ENCODE peak calls at places on chromosomes 12 and 14, in eight cellular contexts. One of them, this sample, is unnamed.

GRCh38 chr14:88695873-88696272 is 96.9 kb downstream of the EML5 start:
- DNase-seq in HFFc6: peak
- DNase-seq in activated T-helper 1 cell treated with anti-CD3 and anti-CD28 coated beads, Interleukin-2, amount 50 U/mL, for 16 hours: no peak
- DNase-seq in HuH-7.5: no peak
- DNase-seq in NCI-H1105: no peak
- DNase-seq in endodermal cell: no peak
- DNase-seq in nephron progenitor cell: no peak
- DNase-seq in HS-27A: no peak
- DNase-seq in this sample: no peak

GRCh38 chr14:94545131-94545841 is 16.0 kb upstream of the SERPINA4 start:
- DNase-seq in activated T-helper 1 cell treated with anti-CD3 and anti-CD28 coated beads, Interleukin-2, amount 50 U/mL, for 16 hours: no peak
- DNase-seq in HS-27A: no peak
- DNase-seq in HFFc6: no peak
- DNase-seq in NCI-H1105: no peak
- DNase-seq in nephron progenitor cell: no peak
- DNase-seq in HuH-7.5: no peak
- DNase-seq in endodermal cell: peak
- DNase-seq in this sample: no peak

GRCh38 chr14:69924181-69924580 is 45.0 kb downstream of the SMOC1 start:
- DNase-seq in HFFc6: no peak
- DNase-seq in NCI-H1105: no peak
- DNase-seq in HuH-7.5: no peak
- DNase-seq in activated T-helper 1 cell treated with anti-CD3 and anti-CD28 coated beads, Interleukin-2, amount 50 U/mL, for 16 hours: no peak
- DNase-seq in nephron progenitor cell: no peak
- DNase-seq in HS-27A: no peak
- DNase-seq in endodermal cell: no peak
- DNase-seq in this sample: no peak

GRCh38 chr14:74638066-74638465 is 26.0 kb upstream of the LTBP2 start:
- DNase-seq in NCI-H1105: no peak
- DNase-seq in HS-27A: no peak
- DNase-seq in activated T-helper 1 cell treated with anti-CD3 and anti-CD28 coated beads, Interleukin-2, amount 50 U/mL, for 16 hours: no peak
- DNase-seq in HFFc6: no peak
- DNase-seq in nephron progenitor cell: no peak
- DNase-seq in HuH-7.5: no peak
- DNase-seq in endodermal cell: peak
- DNase-seq in this sample: no peak

GRCh38 chr12:76888775-76889174 is 10.0 kb upstream of the CSRP2 start:
- DNase-seq in endodermal cell: peak
- DNase-seq in HFFc6: no peak
- DNase-seq in activated T-helper 1 cell treated with anti-CD3 and anti-CD28 coated beads, Interleukin-2, amount 50 U/mL, for 16 hours: no peak
- DNase-seq in NCI-H1105: no peak
- DNase-seq in HS-27A: no peak
- DNase-seq in HuH-7.5: no peak
- DNase-seq in nephron progenitor cell: no peak
- DNase-seq in this sample: no peak

GRCh38 chr12:15227004-15227679 is 5.9 kb upstream of the RERG start:
- DNase-seq in HS-27A: no peak
- DNase-seq in nephron progenitor cell: peak
- DNase-seq in HFFc6: peak
- DNase-seq in NCI-H1105: no peak
- DNase-seq in HuH-7.5: no peak
- DNase-seq in endodermal cell: peak
- DNase-seq in activated T-helper 1 cell treated with anti-CD3 and anti-CD28 coated beads, Interleukin-2, amount 50 U/mL, for 16 hours: no peak
- DNase-seq in this sample: no peak

GRCh38 chr14:89123851-89124250 is 293.2 kb downstream of the FOXN3 start:
- DNase-seq in endodermal cell: no peak
- DNase-seq in HS-27A: no peak
- DNase-seq in nephron progenitor cell: no peak
- DNase-seq in HuH-7.5: no peak
- DNase-seq in NCI-H1105: no peak
- DNase-seq in HFFc6: no peak
- DNase-seq in activated T-helper 1 cell treated with anti-CD3 and anti-CD28 coated beads, Interleukin-2, amount 50 U/mL, for 16 hours: no peak
- DNase-seq in this sample: no peak

GRCh38 chr14:93959239-93960107 is 16.9 kb downstream of the ASB2 start:
- DNase-seq in HuH-7.5: peak
- DNase-seq in HFFc6: peak
- DNase-seq in activated T-helper 1 cell treated with anti-CD3 and anti-CD28 coated beads, Interleukin-2, amount 50 U/mL, for 16 hours: peak
- DNase-seq in nephron progenitor cell: no peak
- DNase-seq in NCI-H1105: no peak
- DNase-seq in endodermal cell: peak
- DNase-seq in HS-27A: peak
- DNase-seq in this sample: peak

GRCh38 chr14:34398024-34398423 is 64.0 kb downstream of the SPTSSA start:
- DNase-seq in activated T-helper 1 cell treated with anti-CD3 and anti-CD28 coated beads, Interleukin-2, amount 50 U/mL, for 16 hours: no peak
- DNase-seq in endodermal cell: no peak
- DNase-seq in HS-27A: no peak
- DNase-seq in HuH-7.5: no peak
- DNase-seq in HFFc6: no peak
- DNase-seq in nephron progenitor cell: no peak
- DNase-seq in NCI-H1105: no peak
- DNase-seq in this sample: no peak

GRCh38 chr12:103809154-103809553 is 31.9 kb downstream of the NT5DC3 start:
- DNase-seq in HFFc6: no peak
- DNase-seq in HS-27A: no peak
- DNase-seq in endodermal cell: no peak
- DNase-seq in activated T-helper 1 cell treated with anti-CD3 and anti-CD28 coated beads, Interleukin-2, amount 50 U/mL, for 16 hours: no peak
- DNase-seq in NCI-H1105: no peak
- DNase-seq in HuH-7.5: no peak
- DNase-seq in nephron progenitor cell: no peak
- DNase-seq in this sample: no peak

GRCh38 chr14:34060747-34061050 is 109.8 kb upstream of the EGLN3 start:
- DNase-seq in nephron progenitor cell: no peak
- DNase-seq in HFFc6: no peak
- DNase-seq in NCI-H1105: no peak
- DNase-seq in endodermal cell: no peak
- DNase-seq in activated T-helper 1 cell treated with anti-CD3 and anti-CD28 coated beads, Interleukin-2, amount 50 U/mL, for 16 hours: no peak
- DNase-seq in HS-27A: no peak
- DNase-seq in HuH-7.5: no peak
- DNase-seq in this sample: no peak

GRCh38 chr14:76121089-76121748 is 30.5 kb upstream of the GPATCH2L start:
- DNase-seq in HS-27A: no peak
- DNase-seq in nephron progenitor cell: no peak
- DNase-seq in NCI-H1105: no peak
- DNase-seq in activated T-helper 1 cell treated with anti-CD3 and anti-CD28 coated beads, Interleukin-2, amount 50 U/mL, for 16 hours: no peak
- DNase-seq in HuH-7.5: no peak
- DNase-seq in endodermal cell: no peak
- DNase-seq in HFFc6: no peak
- DNase-seq in this sample: no peak

GRCh38 chr12:13362260-13362841 is 165.8 kb downstream of the EMP1 start:
- DNase-seq in HS-27A: peak
- DNase-seq in NCI-H1105: peak
- DNase-seq in activated T-helper 1 cell treated with anti-CD3 and anti-CD28 coated beads, Interleukin-2, amount 50 U/mL, for 16 hours: no peak
- DNase-seq in nephron progenitor cell: peak
- DNase-seq in HFFc6: peak
- DNase-seq in endodermal cell: peak
- DNase-seq in HuH-7.5: peak
- DNase-seq in this sample: peak

GRCh38 chr12:111430418-111431353 is 25.0 kb downstream of the SH2B3 start:
- DNase-seq in HS-27A: no peak
- DNase-seq in endodermal cell: no peak
- DNase-seq in HFFc6: no peak
- DNase-seq in NCI-H1105: no peak
- DNase-seq in activated T-helper 1 cell treated with anti-CD3 and anti-CD28 coated beads, Interleukin-2, amount 50 U/mL, for 16 hours: no peak
- DNase-seq in nephron progenitor cell: no peak
- DNase-seq in HuH-7.5: no peak
- DNase-seq in this sample: no peak

GRCh38 chr12:77485961-77486579 is 344.6 kb upstream of the NAV3 start:
- DNase-seq in HFFc6: no peak
- DNase-seq in endodermal cell: no peak
- DNase-seq in activated T-helper 1 cell treated with anti-CD3 and anti-CD28 coated beads, Interleukin-2, amount 50 U/mL, for 16 hours: no peak
- DNase-seq in HuH-7.5: no peak
- DNase-seq in nephron progenitor cell: no peak
- DNase-seq in HS-27A: no peak
- DNase-seq in NCI-H1105: no peak
- DNase-seq in this sample: no peak

GRCh38 chr12:52319097-52319496 is 2.1 kb downstream of the KRT83 start:
- DNase-seq in HuH-7.5: no peak
- DNase-seq in nephron progenitor cell: no peak
- DNase-seq in endodermal cell: peak
- DNase-seq in NCI-H1105: no peak
- DNase-seq in activated T-helper 1 cell treated with anti-CD3 and anti-CD28 coated beads, Interleukin-2, amount 50 U/mL, for 16 hours: no peak
- DNase-seq in HS-27A: no peak
- DNase-seq in HFFc6: no peak
- DNase-seq in this sample: no peak

GRCh38 chr12:54286042-54286931 is 5.8 kb downstream of the HNRNPA1 start:
- DNase-seq in HFFc6: no peak
- DNase-seq in NCI-H1105: no peak
- DNase-seq in HuH-7.5: no peak
- DNase-seq in HS-27A: no peak
- DNase-seq in endodermal cell: peak
- DNase-seq in nephron progenitor cell: no peak
- DNase-seq in activated T-helper 1 cell treated with anti-CD3 and anti-CD28 coated beads, Interleukin-2, amount 50 U/mL, for 16 hours: no peak
- DNase-seq in this sample: no peak

GRCh38 chr12:107584523-107584922 is 101.1 kb upstream of the PWP1 start:
- DNase-seq in NCI-H1105: no peak
- DNase-seq in HuH-7.5: no peak
- DNase-seq in HFFc6: no peak
- DNase-seq in nephron progenitor cell: no peak
- DNase-seq in HS-27A: no peak
- DNase-seq in activated T-helper 1 cell treated with anti-CD3 and anti-CD28 coated beads, Interleukin-2, amount 50 U/mL, for 16 hours: no peak
- DNase-seq in endodermal cell: peak
- DNase-seq in this sample: no peak

GRCh38 chr12:104402630-104403029 is 54.1 kb upstream of the CHST11 start:
- DNase-seq in NCI-H1105: no peak
- DNase-seq in HFFc6: no peak
- DNase-seq in endodermal cell: no peak
- DNase-seq in HS-27A: no peak
- DNase-seq in activated T-helper 1 cell treated with anti-CD3 and anti-CD28 coated beads, Interleukin-2, amount 50 U/mL, for 16 hours: no peak
- DNase-seq in HuH-7.5: no peak
- DNase-seq in nephron progenitor cell: no peak
- DNase-seq in this sample: no peak

GRCh38 chr14:90039253-90040010 is 22.4 kb upstream of the KCNK13 start:
- DNase-seq in HFFc6: no peak
- DNase-seq in activated T-helper 1 cell treated with anti-CD3 and anti-CD28 coated beads, Interleukin-2, amount 50 U/mL, for 16 hours: no peak
- DNase-seq in endodermal cell: no peak
- DNase-seq in NCI-H1105: no peak
- DNase-seq in nephron progenitor cell: no peak
- DNase-seq in HuH-7.5: no peak
- DNase-seq in HS-27A: no peak
- DNase-seq in this sample: no peak

GRCh38 chr14:68471029-68471963 is 321.6 kb downstream of the ZFP36L1 start:
- DNase-seq in NCI-H1105: no peak
- DNase-seq in HFFc6: no peak
- DNase-seq in HuH-7.5: no peak
- DNase-seq in activated T-helper 1 cell treated with anti-CD3 and anti-CD28 coated beads, Interleukin-2, amount 50 U/mL, for 16 hours: no peak
- DNase-seq in endodermal cell: peak
- DNase-seq in nephron progenitor cell: no peak
- DNase-seq in HS-27A: no peak
- DNase-seq in this sample: no peak

GRCh38 chr12:26121841-26122680 is 2.8 kb downstream of the BHLHE41 start:
- DNase-seq in endodermal cell: peak
- DNase-seq in HuH-7.5: peak
- DNase-seq in HFFc6: no peak
- DNase-seq in nephron progenitor cell: peak
- DNase-seq in activated T-helper 1 cell treated with anti-CD3 and anti-CD28 coated beads, Interleukin-2, amount 50 U/mL, for 16 hours: no peak
- DNase-seq in NCI-H1105: peak
- DNase-seq in HS-27A: no peak
- DNase-seq in this sample: no peak

GRCh38 chr12:30047499-30048262 is 263.9 kb upstream of the TMTC1 start:
- DNase-seq in activated T-helper 1 cell treated with anti-CD3 and anti-CD28 coated beads, Interleukin-2, amount 50 U/mL, for 16 hours: no peak
- DNase-seq in HFFc6: no peak
- DNase-seq in HS-27A: peak
- DNase-seq in NCI-H1105: peak
- DNase-seq in nephron progenitor cell: no peak
- DNase-seq in endodermal cell: no peak
- DNase-seq in HuH-7.5: no peak
- DNase-seq in this sample: peak

GRCh38 chr12:14567311-14568195 is at the start of gene PLBD1:
- DNase-seq in endodermal cell: peak
- DNase-seq in activated T-helper 1 cell treated with anti-CD3 and anti-CD28 coated beads, Interleukin-2, amount 50 U/mL, for 16 hours: no peak
- DNase-seq in nephron progenitor cell: peak
- DNase-seq in HS-27A: no peak
- DNase-seq in NCI-H1105: peak
- DNase-seq in HFFc6: no peak
- DNase-seq in HuH-7.5: peak
- DNase-seq in this sample: no peak

GRCh38 chr14:104924421-104925213 is at the start of gene PLD4:
- DNase-seq in HuH-7.5: no peak
- DNase-seq in HS-27A: no peak
- DNase-seq in NCI-H1105: no peak
- DNase-seq in activated T-helper 1 cell treated with anti-CD3 and anti-CD28 coated beads, Interleukin-2, amount 50 U/mL, for 16 hours: no peak
- DNase-seq in endodermal cell: no peak
- DNase-seq in nephron progenitor cell: no peak
- DNase-seq in HFFc6: no peak
- DNase-seq in this sample: no peak

GRCh38 chr12:26226629-26227375 is 31.4 kb downstream of the SSPN start:
- DNase-seq in HS-27A: no peak
- DNase-seq in NCI-H1105: peak
- DNase-seq in activated T-helper 1 cell treated with anti-CD3 and anti-CD28 coated beads, Interleukin-2, amount 50 U/mL, for 16 hours: no peak
- DNase-seq in endodermal cell: peak
- DNase-seq in HFFc6: peak
- DNase-seq in HuH-7.5: no peak
- DNase-seq in nephron progenitor cell: peak
- DNase-seq in this sample: no peak

GRCh38 chr14:99351166-99352007 is 79.4 kb upstream of the BCL11B start:
- DNase-seq in HS-27A: no peak
- DNase-seq in nephron progenitor cell: no peak
- DNase-seq in activated T-helper 1 cell treated with anti-CD3 and anti-CD28 coated beads, Interleukin-2, amount 50 U/mL, for 16 hours: no peak
- DNase-seq in HFFc6: no peak
- DNase-seq in NCI-H1105: no peak
- DNase-seq in endodermal cell: no peak
- DNase-seq in HuH-7.5: no peak
- DNase-seq in this sample: no peak

GRCh38 chr12:68686262-68686594 is 550 bp upstream of the NUP107 start:
- DNase-seq in HS-27A: no peak
- DNase-seq in HFFc6: no peak
- DNase-seq in HuH-7.5: no peak
- DNase-seq in NCI-H1105: no peak
- DNase-seq in nephron progenitor cell: no peak
- DNase-seq in endodermal cell: no peak
- DNase-seq in activated T-helper 1 cell treated with anti-CD3 and anti-CD28 coated beads, Interleukin-2, amount 50 U/mL, for 16 hours: no peak
- DNase-seq in this sample: no peak

GRCh38 chr12:119050663-119051062 is 69.3 kb downstream of the SRRM4 start:
- DNase-seq in HS-27A: no peak
- DNase-seq in HuH-7.5: no peak
- DNase-seq in nephron progenitor cell: no peak
- DNase-seq in NCI-H1105: no peak
- DNase-seq in endodermal cell: no peak
- DNase-seq in HFFc6: no peak
- DNase-seq in activated T-helper 1 cell treated with anti-CD3 and anti-CD28 coated beads, Interleukin-2, amount 50 U/mL, for 16 hours: no peak
- DNase-seq in this sample: no peak

GRCh38 chr12:41053046-41053445 is 135.1 kb upstream of the PDZRN4 start:
- DNase-seq in HuH-7.5: no peak
- DNase-seq in endodermal cell: no peak
- DNase-seq in activated T-helper 1 cell treated with anti-CD3 and anti-CD28 coated beads, Interleukin-2, amount 50 U/mL, for 16 hours: no peak
- DNase-seq in NCI-H1105: no peak
- DNase-seq in HS-27A: no peak
- DNase-seq in nephron progenitor cell: no peak
- DNase-seq in HFFc6: no peak
- DNase-seq in this sample: no peak

GRCh38 chr12:44626883-44627282 is 249.2 kb downstream of the NELL2 start:
- DNase-seq in HFFc6: no peak
- DNase-seq in nephron progenitor cell: no peak
- DNase-seq in endodermal cell: no peak
- DNase-seq in activated T-helper 1 cell treated with anti-CD3 and anti-CD28 coated beads, Interleukin-2, amount 50 U/mL, for 16 hours: no peak
- DNase-seq in HS-27A: no peak
- DNase-seq in HuH-7.5: no peak
- DNase-seq in NCI-H1105: peak
- DNase-seq in this sample: no peak

GRCh38 chr14:28896337-28896736 is 129.8 kb downstream of the FOXG1 start:
- DNase-seq in NCI-H1105: no peak
- DNase-seq in endodermal cell: no peak
- DNase-seq in nephron progenitor cell: no peak
- DNase-seq in HuH-7.5: no peak
- DNase-seq in activated T-helper 1 cell treated with anti-CD3 and anti-CD28 coated beads, Interleukin-2, amount 50 U/mL, for 16 hours: no peak
- DNase-seq in HS-27A: no peak
- DNase-seq in HFFc6: no peak
- DNase-seq in this sample: no peak

GRCh38 chr12:120438495-120439198 is 734 bp downstream of the COX6A1 start:
- DNase-seq in HuH-7.5: no peak
- DNase-seq in NCI-H1105: no peak
- DNase-seq in endodermal cell: no peak
- DNase-seq in HS-27A: no peak
- DNase-seq in HFFc6: no peak
- DNase-seq in nephron progenitor cell: no peak
- DNase-seq in activated T-helper 1 cell treated with anti-CD3 and anti-CD28 coated beads, Interleukin-2, amount 50 U/mL, for 16 hours: no peak
- DNase-seq in this sample: no peak

GRCh38 chr14:105487449-105487985 is 831 bp downstream of the CRIP1 start:
- DNase-seq in activated T-helper 1 cell treated with anti-CD3 and anti-CD28 coated beads, Interleukin-2, amount 50 U/mL, for 16 hours: peak
- DNase-seq in endodermal cell: no peak
- DNase-seq in nephron progenitor cell: peak
- DNase-seq in HS-27A: no peak
- DNase-seq in HuH-7.5: no peak
- DNase-seq in HFFc6: no peak
- DNase-seq in NCI-H1105: no peak
- DNase-seq in this sample: no peak